ENCODE peak calls at places on chromosomes 16 and 17, in nine cellular contexts. P is foreskin fibroblast; Y is breast epithelium; M is body of pancreas; R is bronchial epithelial cell; Q is psoas muscle; X is fibroblast of mammary gland; B is lung; U is CD4-positive, alpha-beta T cell. K is an unnamed sample.

GRCh38 chr16:51556694-51557327 is 405.7 kb upstream of the SALL1 start:
- DNase-seq in P (peak; percentile 98), Y (no peak), M (peak; percentile 10), R (peak; percentile 86), Q (peak; percentile 13), X (peak; percentile 99), B (no peak), U (no peak), K (no peak)

GRCh38 chr17:63500548-63501390 is 22.4 kb upstream of the KCNH6 start:
- DNase-seq in P (no peak), Y (no peak), M (no peak), R (no peak), Q (no peak), X (no peak), B (no peak), U (no peak), K (no peak)

GRCh38 chr17:70099267-70099666 is 24.2 kb downstream of the KCNJ16 start:
- DNase-seq in P (no peak), Y (no peak), M (no peak), R (no peak), Q (no peak), X (no peak), B (no peak), U (no peak), K (no peak)

GRCh38 chr17:57114085-57114673 is 29.1 kb downstream of the AKAP1 start:
- DNase-seq in P (peak; percentile 54), Y (no peak), M (peak; percentile 40), R (no peak), Q (peak; percentile 46), X (peak; percentile 25), B (no peak), U (peak; percentile 63), K (no peak)

GRCh38 chr17:2853111-2853721 is 57.0 kb downstream of the RAP1GAP2 start:
- DNase-seq in P (peak; percentile 81), Y (peak; percentile 30), M (peak; percentile 62), R (peak; percentile 34), Q (peak; percentile 49), X (peak; percentile 43), B (peak; percentile 46), U (peak; percentile 21), K (peak; percentile 87)

GRCh38 chr17:6070280-6070894 is at the start of gene WSCD1:
- DNase-seq in P (peak; percentile 77), Y (no peak), M (peak; percentile 14), R (no peak), Q (peak; percentile 44), X (no peak), B (no peak), U (no peak), K (no peak)

GRCh38 chr17:39099686-39100293 is 51.6 kb downstream of the PLXDC1 start:
- DNase-seq in P (peak; percentile 64), Y (no peak), M (peak; percentile 48), R (no peak), Q (peak; percentile 37), X (peak; percentile 70), B (peak; percentile 43), U (no peak), K (no peak)

GRCh38 chr16:31471875-31472558 is at the start of gene TGFB1I1:
- DNase-seq in P (peak; percentile 92), Y (peak; percentile 65), M (no peak), R (peak; percentile 32), Q (peak; percentile 65), X (peak; percentile 67), B (no peak), U (no peak), K (no peak)

GRCh38 chr17:57557363-57557762 is 187.7 kb downstream of the CCDC182 start:
- DNase-seq in P (no peak), Y (no peak), M (no peak), R (peak; percentile 1), Q (no peak), X (no peak), B (no peak), U (no peak), K (no peak)

GRCh38 chr16:65176603-65177002 is 54.7 kb upstream of the CDH11 start:
- DNase-seq in P (peak; percentile 76), Y (no peak), M (peak; percentile 25), R (no peak), Q (no peak), X (peak; percentile 90), B (peak; percentile 30), U (no peak), K (no peak)

GRCh38 chr17:58913971-58914769 is 158.5 kb downstream of the PPM1E start:
- DNase-seq in P (peak; percentile 36), Y (no peak), M (no peak), R (peak; percentile 57), Q (no peak), X (peak; percentile 70), B (no peak), U (no peak), K (no peak)

GRCh38 chr17:59785091-59785799 is 77.8 kb downstream of the VMP1 start:
- DNase-seq in P (peak; percentile 34), Y (no peak), M (no peak), R (no peak), Q (no peak), X (peak; percentile 41), B (no peak), U (no peak), K (no peak)

GRCh38 chr17:65100316-65101140 is 36.6 kb upstream of the RGS9 start:
- DNase-seq in P (peak; percentile 85), Y (peak; percentile 75), M (peak; percentile 83), R (peak; percentile 35), Q (peak; percentile 87), X (peak; percentile 74), B (peak; percentile 85), U (peak; percentile 76), K (peak; percentile 91)

GRCh38 chr16:77564791-77565390 is 130.1 kb upstream of the ADAMTS18 start:
- DNase-seq in P (no peak), Y (no peak), M (no peak), R (no peak), Q (no peak), X (peak; percentile 34), B (no peak), U (no peak), K (no peak)

GRCh38 chr16:49698416-49698815 is 157.5 kb downstream of the ZNF423 start:
- DNase-seq in P (no peak), Y (no peak), M (no peak), R (no peak), Q (no peak), X (no peak), B (no peak), U (no peak), K (no peak)

GRCh38 chr17:59753522-59754467 is 46.3 kb downstream of the VMP1 start:
- DNase-seq in P (peak; percentile 93), Y (no peak), M (peak; percentile 56), R (peak; percentile 91), Q (no peak), X (peak; percentile 92), B (no peak), U (no peak), K (no peak)

GRCh38 chr17:50144346-50144745 is 6.1 kb downstream of the PPP1R9B start:
- DNase-seq in P (no peak), Y (no peak), M (no peak), R (no peak), Q (no peak), X (no peak), B (no peak), U (no peak), K (no peak)

GRCh38 chr17:44971776-44972483 is 3.8 kb upstream of the C1QL1 start:
- DNase-seq in P (peak; percentile 74), Y (no peak), M (no peak), R (peak; percentile 93), Q (no peak), X (peak; percentile 68), B (no peak), U (peak; percentile 28), K (no peak)

GRCh38 chr17:46942441-46943217 is 19.7 kb downstream of the GOSR2 start:
- DNase-seq in P (peak; percentile 89), Y (no peak), M (peak; percentile 65), R (peak; percentile 53), Q (peak; percentile 63), X (peak; percentile 74), B (peak; percentile 58), U (peak; percentile 36), K (no peak)

GRCh38 chr17:39462644-39463375 is 1.5 kb downstream of the CDK12 start:
- DNase-seq in P (peak; percentile 23), Y (no peak), M (peak; percentile 15), R (peak; percentile 7), Q (no peak), X (no peak), B (no peak), U (no peak), K (no peak)

DNA sequence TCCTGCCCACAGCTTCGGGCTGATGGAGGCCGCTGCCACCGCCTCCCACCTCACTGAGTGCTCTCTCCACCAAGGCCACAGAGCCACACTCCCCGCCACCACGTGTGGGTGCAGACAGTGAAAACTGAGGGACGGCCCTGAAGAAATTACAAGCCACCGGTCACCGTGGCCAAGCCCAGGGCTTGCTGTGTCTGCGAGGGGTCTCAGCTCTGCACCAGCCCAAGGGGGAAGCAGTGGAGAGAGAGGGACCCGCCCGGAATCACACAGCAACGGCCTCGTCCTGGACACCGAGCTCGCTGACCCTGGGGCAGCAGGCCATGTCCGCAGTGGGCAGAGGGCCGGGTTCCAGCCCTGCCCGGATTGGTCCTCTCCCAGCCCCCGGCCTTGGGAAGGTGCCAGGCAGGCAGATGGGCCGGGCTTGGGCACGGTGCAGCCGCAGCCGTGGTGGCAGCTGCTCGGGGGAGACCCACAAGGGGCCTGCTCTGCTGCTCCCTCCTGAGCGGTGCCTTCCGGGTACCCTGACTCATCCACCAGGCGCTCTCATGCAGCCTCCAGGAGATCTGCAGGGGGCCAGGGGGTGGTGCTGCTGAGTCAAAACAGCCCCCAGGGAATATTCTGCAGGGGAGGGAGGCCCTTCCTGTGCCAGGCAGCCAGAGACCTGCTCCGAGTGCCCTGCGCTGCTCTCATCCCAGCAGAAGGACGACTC is 52.0 kb downstream of the CBFA2T3 start:
- DNase-seq in P (peak; percentile 86), Y (no peak), M (peak; percentile 77), R (peak; percentile 43), Q (peak; percentile 78), X (peak; percentile 87), B (no peak), U (peak; percentile 17), K (peak; percentile 94)
- TF ChIP-seq CTCF in P (peak; percentile 49), Y (no peak), M (peak; percentile 43), R (peak; percentile 30), Q (peak; percentile 27), X (peak; percentile 35), B (no peak), U (no peak), K (peak; percentile 42)

DNA sequence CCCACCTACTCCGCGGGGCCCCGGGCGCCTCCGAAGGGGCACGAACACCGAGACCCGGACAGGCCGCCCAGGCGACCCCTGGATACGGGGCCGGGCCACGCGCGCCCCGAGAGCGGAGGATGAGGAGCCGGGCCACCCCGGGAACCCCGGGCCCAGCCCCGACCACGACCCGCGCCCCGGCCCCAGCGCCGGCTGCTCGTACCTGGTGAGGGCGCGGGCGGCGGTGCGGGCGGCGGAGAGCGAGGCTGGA is 192 bp downstream of the FASN start:
- DNase-seq in P (no peak), Y (no peak), M (no peak), R (no peak), Q (no peak), X (no peak), B (no peak), U (no peak), K (no peak)
- TF ChIP-seq CTCF in P (no peak), Y (no peak), M (no peak), R (no peak), Q (no peak), X (no peak), B (no peak), U (no peak), K (no peak)

GRCh38 chr16:75471723-75472634 is 7.5 kb upstream of the TMEM170A start:
- DNase-seq in P (peak; percentile 80), Y (peak; percentile 34), M (peak; percentile 72), R (peak; percentile 59), Q (no peak), X (peak; percentile 68), B (no peak), U (peak; percentile 36), K (no peak)
- TF ChIP-seq CTCF in P (peak; percentile 68), Y (peak; percentile 82), M (peak; percentile 83), R (peak; percentile 79), Q (peak; percentile 83), X (peak; percentile 81), B (peak; percentile 63), U (peak; percentile 82), K (peak; percentile 82)

GRCh38 chr16:692356-693108 is 2.3 kb upstream of the WDR24 start:
- DNase-seq in P (no peak), Y (no peak), M (no peak), R (no peak), Q (no peak), X (no peak), B (no peak), U (no peak), K (no peak)
- TF ChIP-seq CTCF in P (no peak), Y (no peak), M (no peak), R (no peak), Q (no peak), X (no peak), B (no peak), U (no peak), K (no peak)

K was measured in osteocyte.